ENCODE peak calls at places on chromosome 16, in eight cellular contexts. B is BJ; M is AG10803; S is EL; U is brain pericyte; E is tibial nerve; J is kidney epithelial cell; X is activated effector memory CD4-positive, alpha-beta T cell treated with Interleukin-2 at 50 U/mL for 16 hours. L is an unnamed sample.

GRCh38 chr16:22161999-22162657 is at the start of gene SDR42E2:
- DNase-seq in B (no peak), M (no peak), S (no peak), U (no peak), E (no peak), J (no peak), X (peak; percentile 27), L (no peak)

GRCh38 chr16:4763791-4764190 is 3.2 kb downstream of the ZNF500 start:
- DNase-seq in B (no peak), M (no peak), S (no peak), U (no peak), E (no peak), J (no peak), X (no peak), L (no peak)

GRCh38 chr16:85777583-85778310 is 21.6 kb downstream of the EMC8 start:
- DNase-seq in B (no peak), M (peak; percentile 20), S (peak; percentile 71), U (no peak), E (no peak), J (peak; percentile 12), X (no peak), L (no peak)

GRCh38 chr16:23959069-23959800 is 123.5 kb downstream of the PRKCB start:
- DNase-seq in B (no peak), M (no peak), S (no peak), U (no peak), E (no peak), J (no peak), X (no peak), L (no peak)

GRCh38 chr16:50154369-50154947 is 1.4 kb downstream of the TENT4B start:
- DNase-seq in B (no peak), M (peak; percentile 9), S (peak; percentile 19), U (no peak), E (no peak), J (no peak), X (no peak), L (no peak)

GRCh38 chr16:78133919-78134318 is 34.5 kb downstream of the WWOX start:
- DNase-seq in B (no peak), M (no peak), S (no peak), U (no peak), E (no peak), J (no peak), X (no peak), L (no peak)

GRCh38 chr16:88936008-88936912 is 40.7 kb downstream of the CBFA2T3 start:
- DNase-seq in B (no peak), M (no peak), S (no peak), U (no peak), E (no peak), J (no peak), X (no peak), L (no peak)

GRCh38 chr16:10562361-10562899 is 18.0 kb downstream of the EMP2 start:
- DNase-seq in B (no peak), M (no peak), S (no peak), U (no peak), E (no peak), J (no peak), X (no peak), L (no peak)

GRCh38 chr16:74713325-74713724 is 12.7 kb upstream of the MLKL start:
- DNase-seq in B (no peak), M (no peak), S (no peak), U (no peak), E (no peak), J (no peak), X (no peak), L (no peak)

GRCh38 chr16:72542103-72542502 is 370.1 kb upstream of the PMFBP1 start:
- DNase-seq in B (no peak), M (no peak), S (no peak), U (no peak), E (no peak), J (no peak), X (no peak), L (no peak)

GRCh38 chr16:1810106-1810505 is 16.5 kb downstream of the HAGH start:
- DNase-seq in B (no peak), M (no peak), S (no peak), U (no peak), E (no peak), J (no peak), X (no peak), L (no peak)

GRCh38 chr16:79662122-79662521 is 61.6 kb upstream of the MAF start:
- DNase-seq in B (no peak), M (no peak), S (no peak), U (no peak), E (no peak), J (no peak), X (no peak), L (no peak)

GRCh38 chr16:81798311-81799137 is 19.4 kb downstream of the PLCG2 start:
- DNase-seq in B (no peak), M (no peak), S (no peak), U (no peak), E (no peak), J (no peak), X (no peak), L (no peak)

GRCh38 chr16:89256651-89257254 is 39.2 kb downstream of the ZNF778 start:
- DNase-seq in B (no peak), M (peak; percentile 40), S (peak; percentile 71), U (no peak), E (no peak), J (no peak), X (peak; percentile 52), L (no peak)

GRCh38 chr16:66427451-66427860 is 361 bp downstream of the BEAN1 start:
- DNase-seq in B (no peak), M (no peak), S (no peak), U (no peak), E (no peak), J (no peak), X (no peak), L (no peak)

GRCh38 chr16:23914935-23915549 is 79.3 kb downstream of the PRKCB start:
- DNase-seq in B (no peak), M (no peak), S (no peak), U (no peak), E (no peak), J (no peak), X (no peak), L (no peak)

GRCh38 chr16:67843343-67843765 is 1.2 kb downstream of the THAP11 start:
- DNase-seq in B (no peak), M (peak; percentile 41), S (peak; percentile 46), U (no peak), E (no peak), J (no peak), X (no peak), L (no peak)

GRCh38 chr16:369866-370436 is 387 bp downstream of the MRPL28 start:
- DNase-seq in B (no peak), M (no peak), S (no peak), U (no peak), E (no peak), J (no peak), X (no peak), L (no peak)

GRCh38 chr16:9965079-9965478 is 217.1 kb downstream of the GRIN2A start:
- DNase-seq in B (no peak), M (no peak), S (peak; percentile 5), U (no peak), E (no peak), J (peak; percentile 63), X (no peak), L (no peak)

GRCh38 chr16:88063201-88063773 is 112.1 kb downstream of the BANP start:
- DNase-seq in B (peak; percentile 92), M (peak; percentile 98), S (peak; percentile 87), U (no peak), E (peak; percentile 38), J (peak; percentile 2), X (no peak), L (no peak)

GRCh38 chr16:30651124-30652004 is 604 bp downstream of the PRR14 start:
- DNase-seq in B (no peak), M (peak; percentile 69), S (peak; percentile 69), U (no peak), E (peak; percentile 26), J (no peak), X (peak; percentile 68), L (peak; percentile 40)

GRCh38 chr16:5490499-5490898 is 392.9 kb upstream of the EEF2KMT start:
- DNase-seq in B (no peak), M (no peak), S (no peak), U (no peak), E (no peak), J (no peak), X (no peak), L (peak; percentile 54)

GRCh38 chr16:47565454-47565853 is 104.3 kb downstream of the PHKB start:
- DNase-seq in B (no peak), M (peak; percentile 67), S (peak; percentile 87), U (no peak), E (peak; percentile 24), J (no peak), X (peak; percentile 21), L (peak; percentile 44)

GRCh38 chr16:75197522-75198134 is 9.3 kb downstream of the CTRB2 start:
- DNase-seq in B (no peak), M (no peak), S (no peak), U (no peak), E (no peak), J (no peak), X (no peak), L (peak; percentile 25)

GRCh38 chr16:27169511-27170071 is 33.7 kb upstream of the KDM8 start:
- DNase-seq in B (no peak), M (peak; percentile 92), S (peak; percentile 61), U (peak; percentile 20), E (no peak), J (peak; percentile 37), X (peak; percentile 62), L (peak; percentile 52)

GRCh38 chr16:89923640-89924297 is 627 bp downstream of the TUBB3 start:
- DNase-seq in B (no peak), M (no peak), S (peak; percentile 13), U (no peak), E (no peak), J (no peak), X (no peak), L (no peak)

GRCh38 chr16:14003119-14003570 is 68.0 kb upstream of the MRTFB start:
- DNase-seq in B (peak; percentile 53), M (peak; percentile 47), S (peak; percentile 81), U (no peak), E (peak; percentile 21), J (no peak), X (no peak), L (peak; percentile 9)

GRCh38 chr16:57316390-57317017 is 32.0 kb upstream of the PLLP start:
- DNase-seq in B (peak; percentile 59), M (peak; percentile 91), S (peak; percentile 82), U (no peak), E (no peak), J (peak; percentile 61), X (no peak), L (peak; percentile 79)

GRCh38 chr16:84806256-84806889 is 13.4 kb upstream of the CRISPLD2 start:
- DNase-seq in B (peak; percentile 74), M (peak; percentile 68), S (peak; percentile 97), U (peak; percentile 75), E (no peak), J (peak; percentile 48), X (no peak), L (peak; percentile 46)

GRCh38 chr16:85360323-85361277 is 248.3 kb upstream of the CIBAR2 start:
- DNase-seq in B (no peak), M (no peak), S (no peak), U (no peak), E (no peak), J (no peak), X (no peak), L (no peak)

L was measured in NCI-H226.